ENCODE peak calls at places on chromosomes 5 and 9, in six cellular contexts. One of them, this sample, is unnamed.
A peak's percentile ranks its signal among the peaks of the same experiment; 100 is the strongest.

GRCh38 chr9:77547113-77547731 is 100.9 kb downstream of the GNA14 start:
- DNase-seq in ACHN: no peak
- DNase-seq in cardiac septum: no peak
- DNase-seq in HEK293T: no peak
- DNase-seq in activated T-cell treated with anti-CD3 and anti-CD28 coated beads, Interleukin-2, amount 50 U/mL, for 4 hours: no peak
- DNase-seq in H4: no peak
- DNase-seq in this sample: no peak

GRCh38 chr9:33633621-33634020 is 109.6 kb downstream of the ANKRD18B start:
- DNase-seq in ACHN: no peak
- DNase-seq in HEK293T: no peak
- DNase-seq in activated T-cell treated with anti-CD3 and anti-CD28 coated beads, Interleukin-2, amount 50 U/mL, for 4 hours: no peak
- DNase-seq in cardiac septum: no peak
- DNase-seq in H4: no peak
- DNase-seq in this sample: no peak

GRCh38 chr5:177134653-177135225 is 1.2 kb downstream of the NSD1 start:
- DNase-seq in H4: no peak
- DNase-seq in cardiac septum: no peak
- DNase-seq in HEK293T: peak; percentile 12
- DNase-seq in ACHN: no peak
- DNase-seq in activated T-cell treated with anti-CD3 and anti-CD28 coated beads, Interleukin-2, amount 50 U/mL, for 4 hours: no peak
- DNase-seq in this sample: no peak

GRCh38 chr5:54217826-54218503 is 92.4 kb downstream of the ARL15 start:
- DNase-seq in ACHN: peak; percentile 56
- DNase-seq in H4: peak; percentile 65
- DNase-seq in cardiac septum: no peak
- DNase-seq in HEK293T: peak; percentile 51
- DNase-seq in activated T-cell treated with anti-CD3 and anti-CD28 coated beads, Interleukin-2, amount 50 U/mL, for 4 hours: no peak
- DNase-seq in this sample: no peak

GRCh38 chr5:54785729-54786548 is 199.5 kb downstream of the ESM1 start:
- DNase-seq in HEK293T: no peak
- DNase-seq in activated T-cell treated with anti-CD3 and anti-CD28 coated beads, Interleukin-2, amount 50 U/mL, for 4 hours: no peak
- DNase-seq in H4: no peak
- DNase-seq in ACHN: no peak
- DNase-seq in cardiac septum: peak; percentile 79
- DNase-seq in this sample: no peak

GRCh38 chr5:130773813-130774212 is 391.2 kb downstream of the HINT1 start:
- DNase-seq in cardiac septum: no peak
- DNase-seq in activated T-cell treated with anti-CD3 and anti-CD28 coated beads, Interleukin-2, amount 50 U/mL, for 4 hours: no peak
- DNase-seq in H4: no peak
- DNase-seq in HEK293T: no peak
- DNase-seq in ACHN: peak; percentile 8
- DNase-seq in this sample: no peak

GRCh38 chr9:137878146-137878941 is 762 bp downstream of the CACNA1B start:
- DNase-seq in HEK293T: peak; percentile 83
- DNase-seq in ACHN: peak; percentile 37
- DNase-seq in cardiac septum: no peak
- DNase-seq in H4: no peak
- DNase-seq in activated T-cell treated with anti-CD3 and anti-CD28 coated beads, Interleukin-2, amount 50 U/mL, for 4 hours: no peak
- DNase-seq in this sample: no peak

GRCh38 chr9:129835128-129835859 is at the start of the genes C9orf78 and USP20:
- DNase-seq in activated T-cell treated with anti-CD3 and anti-CD28 coated beads, Interleukin-2, amount 50 U/mL, for 4 hours: peak; percentile 97
- DNase-seq in ACHN: peak; percentile 94
- DNase-seq in H4: peak; percentile 93
- DNase-seq in cardiac septum: peak; percentile 98
- DNase-seq in HEK293T: peak; percentile 99
- DNase-seq in this sample: peak; percentile 90

GRCh38 chr9:88745281-88746001 is 210.5 kb downstream of the NXNL2 start:
- DNase-seq in H4: peak; percentile 73
- DNase-seq in ACHN: no peak
- DNase-seq in cardiac septum: no peak
- DNase-seq in HEK293T: no peak
- DNase-seq in activated T-cell treated with anti-CD3 and anti-CD28 coated beads, Interleukin-2, amount 50 U/mL, for 4 hours: no peak
- DNase-seq in this sample: no peak

GRCh38 chr9:114276908-114277821 is 45.7 kb upstream of the ORM1 start:
- DNase-seq in H4: peak; percentile 73
- DNase-seq in ACHN: peak; percentile 79
- DNase-seq in activated T-cell treated with anti-CD3 and anti-CD28 coated beads, Interleukin-2, amount 50 U/mL, for 4 hours: no peak
- DNase-seq in HEK293T: no peak
- DNase-seq in cardiac septum: peak; percentile 60
- DNase-seq in this sample: no peak

GRCh38 chr5:164376840-164377239 is 871.4 kb downstream of the MAT2B start:
- DNase-seq in HEK293T: no peak
- DNase-seq in H4: no peak
- DNase-seq in activated T-cell treated with anti-CD3 and anti-CD28 coated beads, Interleukin-2, amount 50 U/mL, for 4 hours: no peak
- DNase-seq in ACHN: no peak
- DNase-seq in cardiac septum: no peak
- DNase-seq in this sample: no peak

GRCh38 chr5:40410939-40411635 is 268.6 kb upstream of the PTGER4 start:
- DNase-seq in cardiac septum: no peak
- DNase-seq in activated T-cell treated with anti-CD3 and anti-CD28 coated beads, Interleukin-2, amount 50 U/mL, for 4 hours: no peak
- DNase-seq in HEK293T: no peak
- DNase-seq in ACHN: no peak
- DNase-seq in H4: peak; percentile 82
- DNase-seq in this sample: no peak

GRCh38 chr5:168159425-168159824 is 132.0 kb upstream of the WWC1 start:
- DNase-seq in activated T-cell treated with anti-CD3 and anti-CD28 coated beads, Interleukin-2, amount 50 U/mL, for 4 hours: no peak
- DNase-seq in H4: no peak
- DNase-seq in ACHN: no peak
- DNase-seq in HEK293T: no peak
- DNase-seq in cardiac septum: peak; percentile 17
- DNase-seq in this sample: no peak

GRCh38 chr5:124581866-124582650 is 164.4 kb downstream of the ZNF608 start:
- DNase-seq in H4: no peak
- DNase-seq in HEK293T: no peak
- DNase-seq in cardiac septum: no peak
- DNase-seq in ACHN: no peak
- DNase-seq in activated T-cell treated with anti-CD3 and anti-CD28 coated beads, Interleukin-2, amount 50 U/mL, for 4 hours: no peak
- DNase-seq in this sample: no peak